ENCODE peak calls at places on chromosomes 12 and 14, in seven cellular contexts. G is CD8-positive, alpha-beta memory T cell; H is activated CD8-positive, alpha-beta memory T cell treated with anti-CD3 and anti-CD28 coated beads, Interleukin-2, amount 50 U/mL, for 4 hours; M is hippocampal formation; L is activated naive CD4-positive, alpha-beta T cell treated with anti-CD3 and anti-CD28 coated beads for 36 hours; Q is CD4-positive, alpha-beta T cell; S is CD8-positive, alpha-beta T cell. R is an unnamed sample.

GRCh38 chr14:60655898-60656754 is 6.8 kb upstream of the SIX1 start:
- DNase-seq in G (no peak), S (no peak), Q (no peak), H (no peak), L (no peak), M (no peak), R (no peak)

GRCh38 chr12:127214196-127214595 is 1052.8 kb upstream of the TMEM132C start:
- DNase-seq in L (no peak), Q (no peak), H (no peak), S (no peak), G (no peak), M (no peak), R (no peak)

GRCh38 chr14:100888789-100889315 is 14.7 kb downstream of the RTL1 start:
- DNase-seq in M (no peak), Q (no peak), H (no peak), L (no peak), S (no peak), G (no peak), R (no peak)

GRCh38 chr14:89411976-89412375 is 5.1 kb downstream of the FOXN3 start:
- DNase-seq in L (no peak), Q (no peak), H (no peak), S (no peak), G (no peak), M (no peak), R (no peak)

GRCh38 chr12:57096748-57097553 is 8.0 kb downstream of the NAB2 start:
- DNase-seq in G (no peak), M (no peak), H (no peak), Q (no peak), S (no peak), L (no peak), R (no peak)

GRCh38 chr14:77950371-77950770 is 150.5 kb downstream of the ADCK1 start:
- DNase-seq in H (no peak), Q (no peak), L (no peak), M (no peak), S (no peak), G (no peak), R (no peak)

GRCh38 chr12:98736352-98737326 is 91.5 kb downstream of the APAF1 start:
- DNase-seq in Q (no peak), G (no peak), L (no peak), H (no peak), S (no peak), M (no peak), R (no peak)

GRCh38 chr14:30826070-30826469 is 48.3 kb upstream of the COCH start:
- DNase-seq in G (no peak), S (no peak), Q (no peak), M (no peak), H (no peak), L (no peak), R (no peak)

GRCh38 chr12:89971880-89972279 is 263.2 kb upstream of the ATP2B1 start:
- DNase-seq in M (no peak), L (no peak), H (no peak), G (no peak), S (no peak), Q (no peak), R (no peak)

GRCh38 chr12:112738531-112738930 is 53.0 kb upstream of the RPH3A start:
- DNase-seq in M (no peak), G (no peak), S (no peak), Q (no peak), H (no peak), L (no peak), R (no peak)

GRCh38 chr14:92143962-92144361 is 22.2 kb downstream of the CPSF2 start:
- DNase-seq in L (no peak), S (no peak), G (no peak), H (no peak), Q (no peak), M (no peak), R (no peak)

GRCh38 chr14:105852378-105853088 is 326.1 kb downstream of the TMEM121 start:
- DNase-seq in S (peak), Q (no peak), M (no peak), G (no peak), H (no peak), L (no peak), R (peak)